ENCODE peak calls at places on chromosomes 1 and 21, in eight cellular contexts. L is IMR-90, B is GM23248, Y is left ventricle myocardium inferior, Z is upper lobe of right lung, M is mammary epithelial cell, V is MM.1S, O is kidney epithelial cell. E is an unnamed sample. For H3K36me3, the result is how much of the 10 kb centered on the place peaks cover.

GRCh38 chr1:213983589-213984386 is 4.0 kb upstream of the PROX1 start:
- DNase-seq in L (no peak), B (no peak), Y (no peak), Z (no peak), M (no peak), V (no peak), O (no peak), E (no peak)

GRCh38 chr1:81155131-81155530 is 645.6 kb upstream of the ADGRL2 start:
- DNase-seq in L (peak), B (peak), Y (no peak), Z (no peak), M (peak), V (no peak), O (peak), E (no peak)

GRCh38 chr1:57163789-57164188 is 198.0 kb upstream of the C8B start:
- DNase-seq in L (no peak), B (no peak), Y (no peak), Z (no peak), M (no peak), V (no peak), O (no peak), E (no peak)

GRCh38 chr21:37447288-37447936 is 80.8 kb downstream of the DYRK1A start:
- DNase-seq in L (no peak), B (no peak), Y (no peak), Z (no peak), M (no peak), V (no peak), O (no peak), E (no peak)

GRCh38 chr1:205444931-205445652 is 10.8 kb downstream of the BLACAT1 start:
- DNase-seq in L (no peak), B (no peak), Y (no peak), Z (no peak), M (no peak), V (no peak), O (no peak), E (no peak)

GRCh38 chr1:183734600-183735036 is 70.3 kb upstream of the RGL1 start:
- DNase-seq in L (peak), B (peak), Y (peak), Z (no peak), M (no peak), V (no peak), O (no peak), E (no peak)

GRCh38 chr1:189751311-189751710 is 726.4 kb downstream of the BRINP3 start:
- DNase-seq in L (peak), B (no peak), Y (no peak), Z (no peak), M (no peak), V (no peak), O (no peak), E (peak)

GRCh38 chr1:85683292-85684025 is 24.8 kb downstream of the ZNHIT6 start:
- DNase-seq in L (peak), B (peak), Y (no peak), Z (no peak), M (no peak), V (no peak), O (no peak), E (no peak)

GRCh38 chr21:31660134-31660565 is 657 bp downstream of the SOD1 start:
- DNase-seq in L (no peak), B (no peak), Y (no peak), Z (no peak), M (peak), V (peak), O (no peak), E (peak)

GRCh38 chr1:40057310-40058030 is 16.9 kb downstream of the CAP1 start:
- DNase-seq in L (no peak), B (no peak), Y (no peak), Z (no peak), M (no peak), V (no peak), O (no peak), E (no peak)

GRCh38 chr1:44696789-44697188 is 22.3 kb downstream of the ARMH1 start:
- DNase-seq in L (no peak), B (no peak), Y (peak), Z (no peak), M (no peak), V (no peak), O (no peak), E (no peak)

GRCh38 chr21:45334134-45334533 is 46.4 kb upstream of the POFUT2 start:
- DNase-seq in L (no peak), B (no peak), Y (peak), Z (peak), M (no peak), V (no peak), O (no peak), E (no peak)

GRCh38 chr21:28069446-28069845 is 923.2 kb downstream of the LTN1 start:
- DNase-seq in L (peak), B (peak), Y (no peak), Z (no peak), M (peak), V (no peak), O (no peak), E (peak)

GRCh38 chr1:17339521-17339920 is 31.5 kb downstream of the PADI4 start:
- DNase-seq in L (no peak), B (no peak), Y (no peak), Z (peak), M (no peak), V (no peak), O (no peak), E (no peak)

GRCh38 chr1:224185208-224185607 is 2.2 kb downstream of the DEGS1 start:
- DNase-seq in L (no peak), B (no peak), Y (no peak), Z (no peak), M (no peak), V (no peak), O (no peak), E (no peak)

GRCh38 chr1:204723131-204723787 is 37.7 kb upstream of the LRRN2 start:
- DNase-seq in L (no peak), B (peak), Y (no peak), Z (no peak), M (peak), V (no peak), O (no peak), E (no peak)

GRCh38 chr1:916173-917075 is 7.3 kb upstream of the SAMD11 start:
- DNase-seq in L (no peak), B (peak), Y (peak), Z (peak), M (no peak), V (no peak), O (no peak), E (no peak)

GRCh38 chr1:229941785-229942184 is 125.3 kb upstream of the GALNT2 start:
- DNase-seq in L (no peak), B (no peak), Y (no peak), Z (no peak), M (no peak), V (no peak), O (no peak), E (no peak)

GRCh38 chr21:31999810-32000468 is 127.1 kb downstream of the HUNK start:
- DNase-seq in L (no peak), B (no peak), Y (no peak), Z (no peak), M (no peak), V (no peak), O (no peak), E (no peak)

GRCh38 chr1:54329337-54329954 is 76.7 kb downstream of the SSBP3 start:
- DNase-seq in L (no peak), B (no peak), Y (no peak), Z (no peak), M (no peak), V (no peak), O (no peak), E (no peak)

GRCh38 chr1:41353744-41354143 is 7.5 kb upstream of the FOXO6 start:
- DNase-seq in L (no peak), B (no peak), Y (no peak), Z (peak), M (peak), V (peak), O (no peak), E (peak)

GRCh38 chr1:147541672-147542548 is 609 bp downstream of the BCL9 start:
- DNase-seq in L (peak), B (peak), Y (peak), Z (peak), M (no peak), V (peak), O (no peak), E (peak)

GRCh38 chr1:30040081-30041019 is 683.0 kb downstream of the MATN1 start:
- DNase-seq in L (no peak), B (no peak), Y (no peak), Z (peak), M (no peak), V (no peak), O (no peak), E (no peak)

GRCh38 chr1:176073524-176074157 is 133.4 kb downstream of the COP1 start:
- DNase-seq in L (peak), B (peak), Y (no peak), Z (no peak), M (peak), V (peak), O (peak), E (peak)

GRCh38 chr1:206921772-206922265 is at the start of gene FCMR:
- DNase-seq in L (no peak), B (no peak), Y (no peak), Z (no peak), M (no peak), V (peak), O (no peak), E (peak)

GRCh38 chr1:180288894-180289293 is 58.8 kb downstream of the LHX4 start:
- DNase-seq in L (no peak), B (no peak), Y (no peak), Z (no peak), M (no peak), V (no peak), O (no peak), E (no peak)

GRCh38 chr1:101388904-101389546 is 152.2 kb downstream of the S1PR1 start:
- DNase-seq in L (peak), B (peak), Y (no peak), Z (no peak), M (peak), V (no peak), O (peak), E (no peak)

GRCh38 chr1:201877877-201878339 is 10.8 kb upstream of the SHISA4 start:
- DNase-seq in L (peak), B (peak), Y (no peak), Z (no peak), M (peak), V (peak), O (no peak), E (peak)

GRCh38 chr1:27868556-27868931 is 3.8 kb upstream of the THEMIS2 start:
- DNase-seq in L (no peak), B (no peak), Y (no peak), Z (no peak), M (peak), V (no peak), O (no peak), E (peak)

GRCh38 chr1:210371916-210372315 is 43.2 kb downstream of the HHAT start:
- DNase-seq in L (no peak), B (no peak), Y (no peak), Z (no peak), M (no peak), V (no peak), O (no peak), E (no peak)

GRCh38 chr1:150464422-150464826 is 22.8 kb upstream of the TARS2 start:
- DNase-seq in L (peak), B (peak), Y (no peak), Z (peak), M (peak), V (peak), O (peak), E (peak)
- H3K36me3 ChIP-seq in L (under half), B (under half), Y (half or more), Z (half or more), M (under half), V (under half), O (under half), E (under half)

DNA sequence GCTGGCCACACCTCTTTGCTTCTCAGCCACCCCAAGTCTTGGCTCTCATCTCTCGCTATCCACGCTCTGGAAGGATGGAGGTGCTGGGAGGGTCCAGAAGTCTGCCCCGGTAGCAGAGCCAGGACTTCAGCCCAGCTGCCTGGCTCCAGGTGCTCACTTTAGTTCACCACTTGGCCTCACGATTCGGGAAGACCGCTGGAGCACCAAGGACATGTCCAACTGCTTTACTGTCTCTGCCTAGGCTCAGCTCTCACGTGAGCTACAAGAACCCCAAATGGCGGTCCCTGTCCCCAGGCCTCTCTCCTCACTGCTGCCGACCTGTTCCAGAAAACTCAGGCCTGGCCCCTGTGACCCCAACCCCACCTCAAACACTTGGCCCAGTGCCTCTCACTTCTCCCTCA is 3.4 kb downstream of the TRIM11 start:
- DNase-seq in L (no peak), B (no peak), Y (no peak), Z (peak), M (no peak), V (no peak), O (no peak), E (no peak)
- H3K36me3 ChIP-seq in L (under half), B (under half), Y (under half), Z (under half), M (under half), V (under half), O (under half), E (under half)

GRCh38 chr1:155678027-155678426 is 10.5 kb downstream of the YY1AP1 start:
- DNase-seq in L (no peak), B (no peak), Y (no peak), Z (no peak), M (no peak), V (peak), O (no peak), E (peak)
- H3K36me3 ChIP-seq in L (under half), B (half or more), Y (half or more), Z (half or more), M (under half), V (under half), O (under half), E (under half)

DNA sequence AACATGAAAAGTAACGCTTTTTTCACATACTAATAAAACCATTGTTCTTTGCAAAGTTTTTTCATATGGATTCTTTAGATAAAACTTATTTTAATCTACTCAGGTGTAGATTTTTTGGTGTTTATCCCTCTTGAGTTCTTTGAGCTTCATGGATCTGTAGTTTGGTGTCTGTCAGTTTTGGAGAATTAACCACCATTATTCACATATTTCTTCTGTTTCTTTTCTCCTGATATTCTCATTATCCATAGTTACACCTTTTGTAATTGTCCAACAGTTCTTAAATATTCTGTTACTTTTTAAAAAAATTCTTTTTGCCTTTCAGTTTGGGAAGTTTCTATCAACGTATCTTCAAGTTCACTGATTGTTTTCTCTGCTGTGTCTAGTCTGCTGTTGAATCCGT is 18.6 kb downstream of the HS2ST1 start:
- DNase-seq in L (no peak), B (no peak), Y (no peak), Z (no peak), M (no peak), V (no peak), O (no peak), E (no peak)
- H3K36me3 ChIP-seq in L (under half), B (under half), Y (under half), Z (under half), M (under half), V (under half), O (under half), E (under half)

E was measured in bronchial epithelial cell.